ENCODE peak calls at places on chromosome 5, in six cellular contexts. One of them, this sample, is unnamed.

GRCh38 chr5:138353550-138353893 is 1.0 kb downstream of the KDM3B start:
- DNase-seq in H9: no peak
- DNase-seq in neuronal stem cell: no peak
- DNase-seq in IMR-90: no peak
- DNase-seq in mesendoderm: no peak
- DNase-seq in mesenchymal stem cell: no peak
- DNase-seq in this sample: no peak

GRCh38 chr5:95531491-95531890 is 23.3 kb downstream of the SKIC3 start:
- DNase-seq in H9: no peak
- DNase-seq in neuronal stem cell: no peak
- DNase-seq in IMR-90: no peak
- DNase-seq in mesendoderm: no peak
- DNase-seq in mesenchymal stem cell: no peak
- DNase-seq in this sample: no peak

GRCh38 chr5:135159626-135160025 is 125.6 kb upstream of the PITX1 start:
- DNase-seq in H9: no peak
- DNase-seq in neuronal stem cell: no peak
- DNase-seq in IMR-90: no peak
- DNase-seq in mesendoderm: peak
- DNase-seq in mesenchymal stem cell: peak
- DNase-seq in this sample: no peak

GRCh38 chr5:139655727-139656271 is 7.7 kb downstream of the CXXC5 start:
- DNase-seq in H9: no peak
- DNase-seq in neuronal stem cell: no peak
- DNase-seq in IMR-90: peak
- DNase-seq in mesendoderm: no peak
- DNase-seq in mesenchymal stem cell: peak
- DNase-seq in this sample: no peak

GRCh38 chr5:132496631-132497487 is 6.3 kb upstream of the IRF1 start:
- DNase-seq in H9: peak
- DNase-seq in neuronal stem cell: peak
- DNase-seq in IMR-90: peak
- DNase-seq in mesendoderm: peak
- DNase-seq in mesenchymal stem cell: peak
- DNase-seq in this sample: no peak

GRCh38 chr5:10457682-10458574 is 16.2 kb downstream of the ROPN1L start:
- DNase-seq in H9: peak
- DNase-seq in neuronal stem cell: no peak
- DNase-seq in IMR-90: no peak
- DNase-seq in mesendoderm: peak
- DNase-seq in mesenchymal stem cell: no peak
- DNase-seq in this sample: no peak

GRCh38 chr5:110754181-110754580 is 15.4 kb downstream of the SLC25A46 start:
- DNase-seq in H9: no peak
- DNase-seq in neuronal stem cell: no peak
- DNase-seq in IMR-90: no peak
- DNase-seq in mesendoderm: no peak
- DNase-seq in mesenchymal stem cell: no peak
- DNase-seq in this sample: no peak

GRCh38 chr5:68965926-68966325 is 127.9 kb upstream of the SLC30A5 start:
- DNase-seq in H9: no peak
- DNase-seq in neuronal stem cell: no peak
- DNase-seq in IMR-90: no peak
- DNase-seq in mesendoderm: no peak
- DNase-seq in mesenchymal stem cell: no peak
- DNase-seq in this sample: no peak

GRCh38 chr5:118989816-118990215 is 1.5 kb upstream of the DTWD2 start:
- DNase-seq in H9: no peak
- DNase-seq in neuronal stem cell: no peak
- DNase-seq in IMR-90: no peak
- DNase-seq in mesendoderm: peak
- DNase-seq in mesenchymal stem cell: no peak
- DNase-seq in this sample: no peak

GRCh38 chr5:156314416-156314815 is 12.5 kb upstream of the SGCD start:
- DNase-seq in H9: no peak
- DNase-seq in neuronal stem cell: no peak
- DNase-seq in IMR-90: no peak
- DNase-seq in mesendoderm: no peak
- DNase-seq in mesenchymal stem cell: no peak
- DNase-seq in this sample: no peak

GRCh38 chr5:59003641-59004040 is 420.8 kb downstream of the RAB3C start:
- DNase-seq in H9: peak
- DNase-seq in neuronal stem cell: no peak
- DNase-seq in IMR-90: no peak
- DNase-seq in mesendoderm: peak
- DNase-seq in mesenchymal stem cell: no peak
- DNase-seq in this sample: no peak

GRCh38 chr5:137248476-137248970 is 250.6 kb downstream of the SPOCK1 start:
- DNase-seq in H9: no peak
- DNase-seq in neuronal stem cell: no peak
- DNase-seq in IMR-90: no peak
- DNase-seq in mesendoderm: no peak
- DNase-seq in mesenchymal stem cell: no peak
- DNase-seq in this sample: no peak

GRCh38 chr5:132022737-132023136 is 11.3 kb upstream of the ACSL6 start:
- DNase-seq in H9: no peak
- DNase-seq in neuronal stem cell: no peak
- DNase-seq in IMR-90: no peak
- DNase-seq in mesendoderm: no peak
- DNase-seq in mesenchymal stem cell: no peak
- DNase-seq in this sample: no peak

GRCh38 chr5:132777209-132778069 is at the start of gene SEPTIN8:
- DNase-seq in H9: peak
- DNase-seq in neuronal stem cell: peak
- DNase-seq in IMR-90: no peak
- DNase-seq in mesendoderm: peak
- DNase-seq in mesenchymal stem cell: peak
- DNase-seq in this sample: peak

GRCh38 chr5:14270212-14270702 is 127.1 kb downstream of the TRIO start:
- DNase-seq in H9: peak
- DNase-seq in neuronal stem cell: peak
- DNase-seq in IMR-90: peak
- DNase-seq in mesendoderm: peak
- DNase-seq in mesenchymal stem cell: peak
- DNase-seq in this sample: no peak

GRCh38 chr5:146340260-146341081 is 1.8 kb downstream of the POU4F3 start:
- DNase-seq in H9: peak
- DNase-seq in neuronal stem cell: peak
- DNase-seq in IMR-90: peak
- DNase-seq in mesendoderm: peak
- DNase-seq in mesenchymal stem cell: peak
- DNase-seq in this sample: no peak

GRCh38 chr5:135004376-135004775 is 29.7 kb downstream of the PITX1 start:
- DNase-seq in H9: no peak
- DNase-seq in neuronal stem cell: no peak
- DNase-seq in IMR-90: no peak
- DNase-seq in mesendoderm: no peak
- DNase-seq in mesenchymal stem cell: no peak
- DNase-seq in this sample: no peak

GRCh38 chr5:178432421-178433272 is 157.5 kb downstream of the COL23A1 start:
- DNase-seq in H9: no peak
- DNase-seq in neuronal stem cell: no peak
- DNase-seq in IMR-90: no peak
- DNase-seq in mesendoderm: no peak
- DNase-seq in mesenchymal stem cell: no peak
- DNase-seq in this sample: no peak

GRCh38 chr5:177607452-177608192 is 7.7 kb downstream of the B4GALT7 start:
- DNase-seq in H9: peak
- DNase-seq in neuronal stem cell: peak
- DNase-seq in IMR-90: peak
- DNase-seq in mesendoderm: peak
- DNase-seq in mesenchymal stem cell: peak
- DNase-seq in this sample: peak

GRCh38 chr5:43121565-43122484 is 1.1 kb downstream of the ZNF131 start:
- DNase-seq in H9: no peak
- DNase-seq in neuronal stem cell: peak
- DNase-seq in IMR-90: peak
- DNase-seq in mesendoderm: peak
- DNase-seq in mesenchymal stem cell: peak
- DNase-seq in this sample: no peak

GRCh38 chr5:111461934-111462333 is 50.4 kb downstream of the STARD4 start:
- DNase-seq in H9: no peak
- DNase-seq in neuronal stem cell: no peak
- DNase-seq in IMR-90: no peak
- DNase-seq in mesendoderm: no peak
- DNase-seq in mesenchymal stem cell: no peak
- DNase-seq in this sample: no peak

GRCh38 chr5:98109561-98110006 is 663.9 kb upstream of the RGMB start:
- DNase-seq in H9: no peak
- DNase-seq in neuronal stem cell: no peak
- DNase-seq in IMR-90: peak
- DNase-seq in mesendoderm: no peak
- DNase-seq in mesenchymal stem cell: peak
- DNase-seq in this sample: no peak

GRCh38 chr5:122629278-122629677 is 145.6 kb upstream of the SNX2 start:
- DNase-seq in H9: no peak
- DNase-seq in neuronal stem cell: no peak
- DNase-seq in IMR-90: no peak
- DNase-seq in mesendoderm: no peak
- DNase-seq in mesenchymal stem cell: no peak
- DNase-seq in this sample: no peak

GRCh38 chr5:146313027-146313426 is 25.6 kb upstream of the POU4F3 start:
- DNase-seq in H9: no peak
- DNase-seq in neuronal stem cell: no peak
- DNase-seq in IMR-90: no peak
- DNase-seq in mesendoderm: no peak
- DNase-seq in mesenchymal stem cell: no peak
- DNase-seq in this sample: no peak

GRCh38 chr5:10277773-10278630 is 27.9 kb downstream of the CCT5 start:
- DNase-seq in H9: no peak
- DNase-seq in neuronal stem cell: no peak
- DNase-seq in IMR-90: no peak
- DNase-seq in mesendoderm: no peak
- DNase-seq in mesenchymal stem cell: no peak
- DNase-seq in this sample: no peak

GRCh38 chr5:103962023-103962422 is 399.4 kb upstream of the NUDT12 start:
- DNase-seq in H9: no peak
- DNase-seq in neuronal stem cell: no peak
- DNase-seq in IMR-90: no peak
- DNase-seq in mesendoderm: no peak
- DNase-seq in mesenchymal stem cell: no peak
- DNase-seq in this sample: no peak

GRCh38 chr5:137847699-137848098 is 20.0 kb upstream of the MYOT start:
- DNase-seq in H9: no peak
- DNase-seq in neuronal stem cell: no peak
- DNase-seq in IMR-90: no peak
- DNase-seq in mesendoderm: no peak
- DNase-seq in mesenchymal stem cell: no peak
- DNase-seq in this sample: no peak

GRCh38 chr5:78497573-78498533 is 137.4 kb downstream of the SCAMP1 start:
- DNase-seq in H9: no peak
- DNase-seq in neuronal stem cell: no peak
- DNase-seq in IMR-90: no peak
- DNase-seq in mesendoderm: no peak
- DNase-seq in mesenchymal stem cell: no peak
- DNase-seq in this sample: no peak
- H3K18ac ChIP-seq in H9: no peak
- H3K18ac ChIP-seq in neuronal stem cell: peak
- H3K18ac ChIP-seq in IMR-90: no peak
- H3K18ac ChIP-seq in mesendoderm: no peak
- H3K18ac ChIP-seq in mesenchymal stem cell: no peak
- H3K18ac ChIP-seq in this sample: no peak

GRCh38 chr5:1473746-1474145 is 28.5 kb upstream of the SLC6A3 start:
- DNase-seq in H9: no peak
- DNase-seq in neuronal stem cell: no peak
- DNase-seq in IMR-90: no peak
- DNase-seq in mesendoderm: no peak
- DNase-seq in mesenchymal stem cell: no peak
- DNase-seq in this sample: no peak

GRCh38 chr5:1476181-1476966 is 31.1 kb upstream of the SLC6A3 start:
- DNase-seq in H9: no peak
- DNase-seq in neuronal stem cell: no peak
- DNase-seq in IMR-90: no peak
- DNase-seq in mesendoderm: no peak
- DNase-seq in mesenchymal stem cell: no peak
- DNase-seq in this sample: no peak

GRCh38 chr5:1474183-1474839 is 29.1 kb upstream of the SLC6A3 start:
- DNase-seq in H9: no peak
- DNase-seq in neuronal stem cell: no peak
- DNase-seq in IMR-90: no peak
- DNase-seq in mesendoderm: no peak
- DNase-seq in mesenchymal stem cell: no peak
- DNase-seq in this sample: no peak

GRCh38 chr5:1472964-1473628 is 27.9 kb upstream of the SLC6A3 start:
- DNase-seq in H9: no peak
- DNase-seq in neuronal stem cell: no peak
- DNase-seq in IMR-90: no peak
- DNase-seq in mesendoderm: no peak
- DNase-seq in mesenchymal stem cell: no peak
- DNase-seq in this sample: no peak

GRCh38 chr5:1474875-1475543 is 29.8 kb upstream of the SLC6A3 start:
- DNase-seq in H9: no peak
- DNase-seq in neuronal stem cell: no peak
- DNase-seq in IMR-90: no peak
- DNase-seq in mesendoderm: no peak
- DNase-seq in mesenchymal stem cell: no peak
- DNase-seq in this sample: no peak
- H3K9ac ChIP-seq in H9: no peak
- H3K9ac ChIP-seq in neuronal stem cell: peak
- H3K9ac ChIP-seq in IMR-90: no peak
- H3K9ac ChIP-seq in mesendoderm: no peak
- H3K9ac ChIP-seq in mesenchymal stem cell: no peak
- H3K9ac ChIP-seq in this sample: no peak

GRCh38 chr5:162214551-162214950 is 147.0 kb downstream of the GABRG2 start:
- DNase-seq in H9: no peak
- DNase-seq in neuronal stem cell: no peak
- DNase-seq in IMR-90: no peak
- DNase-seq in mesendoderm: no peak
- DNase-seq in mesenchymal stem cell: no peak
- DNase-seq in this sample: no peak

DNA sequence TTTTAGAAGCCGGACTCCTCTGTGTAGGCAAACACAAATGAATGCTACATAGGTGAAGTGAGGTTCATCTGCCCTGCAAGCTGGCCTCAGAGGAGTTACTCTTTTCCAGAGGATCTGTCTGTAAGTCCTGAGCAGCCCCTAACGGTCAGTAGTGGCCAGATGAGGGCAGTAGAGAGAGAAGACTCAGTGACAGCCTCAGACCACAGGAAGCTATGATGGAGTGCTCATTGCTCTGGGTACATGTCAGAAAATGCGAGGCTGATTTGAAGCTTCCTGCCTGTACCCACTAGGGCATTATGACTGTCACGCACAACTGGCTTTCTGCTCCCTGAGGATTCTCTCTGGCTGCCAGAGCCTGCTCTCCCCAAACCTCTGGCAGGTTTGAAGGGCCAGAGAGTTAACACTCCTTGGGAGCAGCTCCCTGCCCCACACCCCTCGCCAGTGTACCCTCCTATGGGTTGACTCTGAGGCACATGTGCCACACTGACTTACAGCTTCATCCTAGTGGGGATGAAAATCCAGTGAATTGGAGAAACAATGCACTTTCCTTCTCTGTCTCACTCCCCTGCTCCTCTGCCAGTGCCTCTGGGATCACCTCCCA is 141.5 kb downstream of the GABRG2 start:
- DNase-seq in H9: peak
- DNase-seq in neuronal stem cell: peak
- DNase-seq in IMR-90: no peak
- DNase-seq in mesendoderm: peak
- DNase-seq in mesenchymal stem cell: no peak
- DNase-seq in this sample: peak
- H3K18ac ChIP-seq in H9: no peak
- H3K18ac ChIP-seq in neuronal stem cell: peak
- H3K18ac ChIP-seq in IMR-90: no peak
- H3K18ac ChIP-seq in mesendoderm: no peak
- H3K18ac ChIP-seq in mesenchymal stem cell: no peak
- H3K18ac ChIP-seq in this sample: no peak

GRCh38 chr5:176492431-176492830 is 44.2 kb downstream of the FAF2 start:
- DNase-seq in H9: no peak
- DNase-seq in neuronal stem cell: no peak
- DNase-seq in IMR-90: peak
- DNase-seq in mesendoderm: no peak
- DNase-seq in mesenchymal stem cell: no peak
- DNase-seq in this sample: no peak
- H3K9ac ChIP-seq in H9: no peak
- H3K9ac ChIP-seq in neuronal stem cell: no peak
- H3K9ac ChIP-seq in IMR-90: no peak
- H3K9ac ChIP-seq in mesendoderm: no peak
- H3K9ac ChIP-seq in mesenchymal stem cell: no peak
- H3K9ac ChIP-seq in this sample: no peak